ENCODE peak calls at places on chromosomes 6 and 20, in nine cellular contexts. C is chondrocyte, B is HEK293T, Q is IMR-90, V is NCI-H2171 treated with DMSO at 0.1 percent for 48 hours, P is BE2C, K is neural crest cell, G is ureter, F is lung. N is an unnamed sample.

GRCh38 chr20:5353624-5354496 is 37.1 kb upstream of the PROKR2 start:
- DNase-seq in C (no peak), B (no peak), Q (peak; percentile 44), V (no peak), P (no peak), K (no peak), G (no peak), F (no peak), N (no peak)

GRCh38 chr20:47126374-47126705 is 230.2 kb downstream of the ZMYND8 start:
- DNase-seq in C (no peak), B (no peak), Q (no peak), V (peak; percentile 78), P (no peak), K (no peak), G (no peak), F (no peak), N (no peak)

GRCh38 chr6:160133441-160134336 is 12.1 kb downstream of the SLC22A1 start:
- DNase-seq in C (no peak), B (no peak), Q (no peak), V (no peak), P (no peak), K (no peak), G (no peak), F (no peak), N (no peak)

GRCh38 chr6:170554086-170554887 is at the start of gene TBP:
- DNase-seq in C (peak; percentile 97), B (peak; percentile 98), Q (peak; percentile 99), V (peak; percentile 99), P (peak; percentile 97), K (peak; percentile 89), G (peak; percentile 98), F (peak; percentile 99), N (peak; percentile 37)

GRCh38 chr6:138410972-138411667 is 7.1 kb downstream of the HEBP2 start:
- DNase-seq in C (no peak), B (no peak), Q (peak; percentile 83), V (no peak), P (no peak), K (no peak), G (no peak), F (no peak), N (no peak)

GRCh38 chr6:112701201-112701600 is 354.1 kb downstream of the RFPL4B start:
- DNase-seq in C (no peak), B (peak; percentile 34), Q (peak; percentile 62), V (peak; percentile 94), P (peak; percentile 10), K (no peak), G (no peak), F (no peak), N (no peak)

GRCh38 chr20:61845276-61845675 is 220.4 kb downstream of the TAF4 start:
- DNase-seq in C (peak; percentile 87), B (no peak), Q (no peak), V (no peak), P (no peak), K (peak; percentile 53), G (no peak), F (no peak), N (no peak)

GRCh38 chr6:143271024-143271423 is 179.5 kb downstream of the ADAT2 start:
- DNase-seq in C (no peak), B (no peak), Q (peak; percentile 82), V (peak; percentile 54), P (no peak), K (no peak), G (no peak), F (no peak), N (no peak)

GRCh38 chr20:6614836-6615235 is 152.7 kb upstream of the BMP2 start:
- DNase-seq in C (no peak), B (no peak), Q (no peak), V (no peak), P (no peak), K (no peak), G (no peak), F (no peak), N (no peak)